ENCODE peak calls at places on chromosomes 3 and 15, in ten cellular contexts. One of them, this sample, is unnamed.

GRCh38 chr3:120894285-120894684 is 13.7 kb upstream of the STXBP5L start:
- DNase-seq in H54: no peak
- DNase-seq in activated T-cell treated with anti-CD3 and anti-CD28 coated beads for 48 hours: no peak
- DNase-seq in T-helper 1 cell: no peak
- DNase-seq in naive thymus-derived CD4-positive, alpha-beta T cell: no peak
- DNase-seq in CD8-positive, alpha-beta memory T cell: no peak
- DNase-seq in cardiac fibroblast: peak; percentile 12
- DNase-seq in stimulated activated CD4-positive, alpha-beta T cell treated with anti-CD3 and anti-CD28 coated beads, Interleukin-4, amount 100 ng/mL, for 1 hour: no peak
- DNase-seq in HuH-7: no peak
- DNase-seq in lower leg skin: no peak
- DNase-seq in this sample: no peak

GRCh38 chr3:71885001-71885400 is 100.1 kb upstream of the PROK2 start:
- DNase-seq in activated T-cell treated with anti-CD3 and anti-CD28 coated beads for 48 hours: no peak
- DNase-seq in naive thymus-derived CD4-positive, alpha-beta T cell: no peak
- DNase-seq in HuH-7: no peak
- DNase-seq in stimulated activated CD4-positive, alpha-beta T cell treated with anti-CD3 and anti-CD28 coated beads, Interleukin-4, amount 100 ng/mL, for 1 hour: no peak
- DNase-seq in cardiac fibroblast: no peak
- DNase-seq in T-helper 1 cell: no peak
- DNase-seq in lower leg skin: no peak
- DNase-seq in H54: no peak
- DNase-seq in CD8-positive, alpha-beta memory T cell: no peak
- DNase-seq in this sample: no peak

GRCh38 chr3:132554437-132554836 is 42.6 kb upstream of the ACKR4 start:
- DNase-seq in cardiac fibroblast: peak; percentile 44
- DNase-seq in stimulated activated CD4-positive, alpha-beta T cell treated with anti-CD3 and anti-CD28 coated beads, Interleukin-4, amount 100 ng/mL, for 1 hour: no peak
- DNase-seq in lower leg skin: no peak
- DNase-seq in activated T-cell treated with anti-CD3 and anti-CD28 coated beads for 48 hours: no peak
- DNase-seq in HuH-7: no peak
- DNase-seq in CD8-positive, alpha-beta memory T cell: no peak
- DNase-seq in H54: no peak
- DNase-seq in naive thymus-derived CD4-positive, alpha-beta T cell: no peak
- DNase-seq in T-helper 1 cell: no peak
- DNase-seq in this sample: no peak

GRCh38 chr15:99118801-99119546 is 14.1 kb downstream of the SYNM start:
- DNase-seq in stimulated activated CD4-positive, alpha-beta T cell treated with anti-CD3 and anti-CD28 coated beads, Interleukin-4, amount 100 ng/mL, for 1 hour: no peak
- DNase-seq in lower leg skin: no peak
- DNase-seq in T-helper 1 cell: no peak
- DNase-seq in H54: no peak
- DNase-seq in cardiac fibroblast: no peak
- DNase-seq in naive thymus-derived CD4-positive, alpha-beta T cell: no peak
- DNase-seq in HuH-7: no peak
- DNase-seq in activated T-cell treated with anti-CD3 and anti-CD28 coated beads for 48 hours: no peak
- DNase-seq in CD8-positive, alpha-beta memory T cell: no peak
- DNase-seq in this sample: no peak

GRCh38 chr3:14962762-14963161 is 15.4 kb downstream of the NR2C2 start:
- DNase-seq in CD8-positive, alpha-beta memory T cell: no peak
- DNase-seq in activated T-cell treated with anti-CD3 and anti-CD28 coated beads for 48 hours: no peak
- DNase-seq in stimulated activated CD4-positive, alpha-beta T cell treated with anti-CD3 and anti-CD28 coated beads, Interleukin-4, amount 100 ng/mL, for 1 hour: no peak
- DNase-seq in naive thymus-derived CD4-positive, alpha-beta T cell: no peak
- DNase-seq in H54: peak; percentile 19
- DNase-seq in cardiac fibroblast: peak; percentile 56
- DNase-seq in HuH-7: no peak
- DNase-seq in T-helper 1 cell: no peak
- DNase-seq in lower leg skin: no peak
- DNase-seq in this sample: no peak

GRCh38 chr3:43426388-43426787 is 140.0 kb downstream of the SNRK start:
- DNase-seq in cardiac fibroblast: no peak
- DNase-seq in T-helper 1 cell: no peak
- DNase-seq in H54: no peak
- DNase-seq in stimulated activated CD4-positive, alpha-beta T cell treated with anti-CD3 and anti-CD28 coated beads, Interleukin-4, amount 100 ng/mL, for 1 hour: no peak
- DNase-seq in activated T-cell treated with anti-CD3 and anti-CD28 coated beads for 48 hours: no peak
- DNase-seq in lower leg skin: no peak
- DNase-seq in naive thymus-derived CD4-positive, alpha-beta T cell: no peak
- DNase-seq in CD8-positive, alpha-beta memory T cell: no peak
- DNase-seq in HuH-7: no peak
- DNase-seq in this sample: no peak

GRCh38 chr15:76354823-76355440 is 18.4 kb downstream of the ISL2 start:
- DNase-seq in T-helper 1 cell: no peak
- DNase-seq in HuH-7: no peak
- DNase-seq in naive thymus-derived CD4-positive, alpha-beta T cell: no peak
- DNase-seq in H54: no peak
- DNase-seq in cardiac fibroblast: no peak
- DNase-seq in stimulated activated CD4-positive, alpha-beta T cell treated with anti-CD3 and anti-CD28 coated beads, Interleukin-4, amount 100 ng/mL, for 1 hour: no peak
- DNase-seq in activated T-cell treated with anti-CD3 and anti-CD28 coated beads for 48 hours: no peak
- DNase-seq in lower leg skin: no peak
- DNase-seq in CD8-positive, alpha-beta memory T cell: no peak
- DNase-seq in this sample: no peak

GRCh38 chr3:37862712-37863551 is 1.3 kb downstream of the CTDSPL start:
- DNase-seq in lower leg skin: no peak
- DNase-seq in stimulated activated CD4-positive, alpha-beta T cell treated with anti-CD3 and anti-CD28 coated beads, Interleukin-4, amount 100 ng/mL, for 1 hour: no peak
- DNase-seq in naive thymus-derived CD4-positive, alpha-beta T cell: no peak
- DNase-seq in activated T-cell treated with anti-CD3 and anti-CD28 coated beads for 48 hours: no peak
- DNase-seq in H54: no peak
- DNase-seq in CD8-positive, alpha-beta memory T cell: no peak
- DNase-seq in T-helper 1 cell: no peak
- DNase-seq in HuH-7: no peak
- DNase-seq in cardiac fibroblast: peak; percentile 63
- DNase-seq in this sample: no peak

GRCh38 chr3:58021962-58022361 is 13.7 kb downstream of the FLNB start:
- DNase-seq in H54: no peak
- DNase-seq in lower leg skin: no peak
- DNase-seq in CD8-positive, alpha-beta memory T cell: no peak
- DNase-seq in stimulated activated CD4-positive, alpha-beta T cell treated with anti-CD3 and anti-CD28 coated beads, Interleukin-4, amount 100 ng/mL, for 1 hour: no peak
- DNase-seq in HuH-7: no peak
- DNase-seq in cardiac fibroblast: no peak
- DNase-seq in naive thymus-derived CD4-positive, alpha-beta T cell: no peak
- DNase-seq in T-helper 1 cell: no peak
- DNase-seq in activated T-cell treated with anti-CD3 and anti-CD28 coated beads for 48 hours: no peak
- DNase-seq in this sample: no peak

GRCh38 chr3:71703796-71704195 is 21.4 kb downstream of the EIF4E3 start:
- DNase-seq in CD8-positive, alpha-beta memory T cell: no peak
- DNase-seq in T-helper 1 cell: no peak
- DNase-seq in lower leg skin: no peak
- DNase-seq in activated T-cell treated with anti-CD3 and anti-CD28 coated beads for 48 hours: no peak
- DNase-seq in H54: no peak
- DNase-seq in naive thymus-derived CD4-positive, alpha-beta T cell: no peak
- DNase-seq in HuH-7: no peak
- DNase-seq in cardiac fibroblast: no peak
- DNase-seq in stimulated activated CD4-positive, alpha-beta T cell treated with anti-CD3 and anti-CD28 coated beads, Interleukin-4, amount 100 ng/mL, for 1 hour: no peak
- DNase-seq in this sample: no peak

GRCh38 chr3:175070946-175071345 is 211.8 kb downstream of the NAALADL2 start:
- DNase-seq in lower leg skin: no peak
- DNase-seq in naive thymus-derived CD4-positive, alpha-beta T cell: no peak
- DNase-seq in cardiac fibroblast: peak; percentile 14
- DNase-seq in HuH-7: no peak
- DNase-seq in H54: no peak
- DNase-seq in CD8-positive, alpha-beta memory T cell: no peak
- DNase-seq in T-helper 1 cell: no peak
- DNase-seq in stimulated activated CD4-positive, alpha-beta T cell treated with anti-CD3 and anti-CD28 coated beads, Interleukin-4, amount 100 ng/mL, for 1 hour: no peak
- DNase-seq in activated T-cell treated with anti-CD3 and anti-CD28 coated beads for 48 hours: no peak
- DNase-seq in this sample: no peak